ENCODE peak calls at places on chromosomes 11 and 22, in four cellular contexts. O is kidney glomerular epithelial cell, G is skeletal muscle cell, I is Right ventricle myocardium superior. F is an unnamed sample.

GRCh38 chr11:124676386-124676785 is 2.7 kb downstream of the SPA17 start:
- DNase-seq in O (no peak), G (no peak), I (no peak), F (no peak)

GRCh38 chr11:110447897-110448522 is 18.3 kb downstream of the FDX1 start:
- DNase-seq in O (peak; percentile 15), G (no peak), I (no peak), F (no peak)

GRCh38 chr11:35313066-35313765 is 106.1 kb downstream of the SLC1A2 start:
- DNase-seq in O (no peak), G (no peak), I (no peak), F (no peak)

GRCh38 chr11:45872513-45873356 is 12.7 kb upstream of the MAPK8IP1 start:
- DNase-seq in O (peak; percentile 29), G (peak; percentile 41), I (no peak), F (peak; percentile 86)

GRCh38 chr11:102010776-102011500 is 36.3 kb upstream of the CFAP300 start:
- DNase-seq in O (peak; percentile 91), G (peak; percentile 73), I (peak; percentile 79), F (peak; percentile 60)

GRCh38 chr11:123702137-123702536 is 39.3 kb downstream of the ZNF202 start:
- DNase-seq in O (no peak), G (no peak), I (no peak), F (no peak)

GRCh38 chr11:118263694-118264567 is at the start of gene MPZL2:
- DNase-seq in O (no peak), G (no peak), I (peak; percentile 52), F (no peak)

GRCh38 chr11:6538892-6539291 is 41.8 kb downstream of the DNHD1 start:
- DNase-seq in O (no peak), G (no peak), I (no peak), F (no peak)

GRCh38 chr11:95660038-95660437 is 129.5 kb downstream of the FAM76B start:
- DNase-seq in O (no peak), G (no peak), I (no peak), F (no peak)

GRCh38 chr22:31102441-31103081 is 4.8 kb downstream of the SELENOM start:
- DNase-seq in O (no peak), G (peak; percentile 79), I (peak; percentile 84), F (peak; percentile 70)

GRCh38 chr11:92251980-92252379 is 27.4 kb downstream of the FAT3 start:
- DNase-seq in O (no peak), G (no peak), I (no peak), F (peak; percentile 11)

GRCh38 chr11:132943737-132944556 is 588.4 kb downstream of the OPCML start:
- DNase-seq in O (no peak), G (no peak), I (no peak), F (no peak)

GRCh38 chr22:36564422-36565151 is 35.6 kb upstream of the EIF3D start:
- DNase-seq in O (no peak), G (no peak), I (no peak), F (no peak)

GRCh38 chr11:116312560-116313340 is 460.0 kb downstream of the BUD13 start:
- DNase-seq in O (peak; percentile 14), G (no peak), I (peak; percentile 90), F (no peak)

GRCh38 chr11:73156686-73157085 is 14.6 kb upstream of the FCHSD2 start:
- DNase-seq in O (no peak), G (no peak), I (no peak), F (no peak)

GRCh38 chr22:46262449-46263207 is 515 bp downstream of the PKDREJ start:
- DNase-seq in O (no peak), G (no peak), I (peak; percentile 86), F (no peak)

GRCh38 chr11:115333106-115333505 is 171.1 kb downstream of the CADM1 start:
- DNase-seq in O (peak; percentile 14), G (no peak), I (no peak), F (peak; percentile 27)

GRCh38 chr11:24567380-24567779 is 70.5 kb downstream of the LUZP2 start:
- DNase-seq in O (no peak), G (no peak), I (no peak), F (no peak)

GRCh38 chr11:88103337-88104206 is 71.7 kb downstream of the RAB38 start:
- DNase-seq in O (peak; percentile 9), G (no peak), I (no peak), F (peak; percentile 9)

GRCh38 chr11:70229737-70230136 is 26.6 kb downstream of the FADD start:
- DNase-seq in O (no peak), G (no peak), I (no peak), F (no peak)

GRCh38 chr11:45180158-45180887 is 33.9 kb downstream of the PRDM11 start:
- DNase-seq in O (peak; percentile 27), G (no peak), I (peak; percentile 68), F (no peak)

GRCh38 chr22:46079093-46079860 is 71.0 kb upstream of the PPARA start:
- DNase-seq in O (no peak), G (no peak), I (peak; percentile 40), F (no peak)

GRCh38 chr11:10622957-10623787 is 54.7 kb upstream of the LYVE1 start:
- DNase-seq in O (no peak), G (no peak), I (peak; percentile 66), F (no peak)

GRCh38 chr11:19872526-19873135 is 160.0 kb downstream of the NAV2 start:
- DNase-seq in O (no peak), G (no peak), I (no peak), F (no peak)

F was measured in non-pigmented ciliary epithelial cell.